ENCODE peak calls at places on chromosome 10, in eight cellular contexts. I, O, J, N, L, D, C and Q are unnamed samples.

GRCh38 chr10:5466451-5466996 is 32.8 kb downstream of the CALML5 start:
- DNase-seq in D (peak; percentile 70), J (peak; percentile 27), N (no peak), L (peak; percentile 82), I (no peak), C (peak; percentile 93), O (peak; percentile 82), Q (no peak)

GRCh38 chr10:77943086-77943901 is 16.7 kb upstream of the DLG5 start:
- DNase-seq in D (peak; percentile 81), C (peak; percentile 72), O (peak; percentile 73), N (no peak), J (no peak), I (no peak), L (no peak), Q (no peak)

GRCh38 chr10:107004362-107004761 is 160.1 kb downstream of the SORCS1 start:
- DNase-seq in D (no peak), N (no peak), O (no peak), L (no peak), J (no peak), C (no peak), I (no peak), Q (no peak)

GRCh38 chr10:96374985-96375830 is 16.4 kb upstream of the OPALIN start:
- DNase-seq in D (peak; percentile 86), L (peak; percentile 88), N (peak; percentile 49), J (peak; percentile 95), O (peak; percentile 77), I (peak; percentile 56), C (peak; percentile 95), Q (peak; percentile 87)

GRCh38 chr10:91389636-91390512 is 20.3 kb upstream of the HECTD2 start:
- DNase-seq in I (no peak), N (no peak), J (peak; percentile 84), C (peak; percentile 86), O (peak; percentile 71), D (peak; percentile 72), L (no peak), Q (no peak)

GRCh38 chr10:69318087-69318996 is 40.0 kb downstream of the HK1 start:
- DNase-seq in I (peak; percentile 63), N (peak; percentile 31), J (peak; percentile 96), L (peak; percentile 94), D (peak; percentile 83), O (peak; percentile 77), C (peak; percentile 93), Q (peak; percentile 94)

GRCh38 chr10:109114578-109114977 is 808.7 kb downstream of the XPNPEP1 start:
- DNase-seq in C (no peak), D (peak; percentile 12), L (no peak), J (no peak), O (no peak), N (no peak), I (no peak), Q (no peak)

GRCh38 chr10:31836569-31837406 is 91.8 kb downstream of the ARHGAP12 start:
- DNase-seq in C (peak; percentile 55), N (no peak), O (peak; percentile 48), L (no peak), D (peak; percentile 50), I (no peak), J (peak; percentile 60), Q (no peak)

GRCh38 chr10:43119416-43120115 is 18.7 kb upstream of the CSGALNACT2 start:
- DNase-seq in L (no peak), J (no peak), O (no peak), D (no peak), I (no peak), N (no peak), C (no peak), Q (peak; percentile 32)

GRCh38 chr10:129096340-129096984 is 370.6 kb upstream of the MGMT start:
- DNase-seq in C (peak; percentile 24), I (peak; percentile 29), J (no peak), O (peak; percentile 80), D (peak; percentile 83), N (no peak), L (no peak), Q (no peak)

DNA sequence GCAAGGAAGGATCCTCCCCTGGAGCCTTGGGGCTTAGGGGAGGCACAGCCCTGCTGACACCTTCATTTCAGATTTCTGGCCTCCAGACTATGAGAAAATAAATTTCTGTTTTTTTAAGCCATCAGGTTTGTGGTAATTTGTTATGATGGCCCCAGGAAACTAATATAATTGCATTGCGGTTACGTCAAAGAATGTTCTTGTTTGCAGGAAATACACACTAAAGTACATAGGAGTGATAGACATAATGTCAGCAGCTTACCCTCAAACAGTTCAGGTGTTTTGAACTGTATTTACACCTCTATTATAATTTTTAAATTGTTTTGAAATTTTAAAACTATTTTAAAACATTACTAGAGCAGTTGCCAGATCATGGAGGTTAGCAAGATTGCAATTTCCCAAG is 12.6 kb upstream of the FHIP2A start:
- DNase-seq in N (no peak), O (no peak), C (no peak), I (no peak), L (no peak), D (no peak), J (no peak), Q (no peak)
- H3K4me3 ChIP-seq in N (no peak overlapping the region), O (no peak overlapping the region), C (no peak overlapping the region), I (no peak overlapping the region), L (no peak overlapping the region), D (no peak overlapping the region), J (no peak overlapping the region), Q (no peak overlapping the region)

DNA sequence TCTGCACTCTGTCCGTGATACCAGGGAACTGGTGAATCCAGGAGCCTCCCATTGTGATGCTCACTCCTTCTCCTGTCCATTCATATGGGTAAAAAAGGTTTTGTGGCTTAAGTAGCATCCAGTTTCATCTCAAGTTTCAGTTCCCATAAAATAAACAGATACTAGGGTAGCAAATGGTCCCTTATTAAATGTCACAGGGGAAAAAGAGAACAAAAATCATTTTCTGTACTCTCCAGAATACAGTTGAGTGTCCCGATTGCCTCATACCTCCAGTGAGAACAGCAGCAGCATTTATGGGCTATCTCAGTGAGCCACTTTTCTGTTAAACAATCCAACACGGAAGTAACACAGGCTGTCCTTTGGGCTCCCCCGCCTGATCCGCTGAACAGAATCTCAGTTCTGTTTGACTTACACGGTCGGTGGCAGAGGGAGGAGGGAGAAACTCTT is 179.6 kb downstream of the CELF2 start:
- DNase-seq in D (no peak), I (no peak), N (no peak), C (peak; percentile 53), O (no peak), J (peak; percentile 26), L (peak; percentile 53), Q (peak; percentile 62)
- H3K4me3 ChIP-seq in D (no peak overlapping the region), I (no peak overlapping the region), N (no peak overlapping the region), C (no peak overlapping the region), O (no peak overlapping the region), J (no peak overlapping the region), L (no peak overlapping the region), Q (no peak overlapping the region)

GRCh38 chr10:16944961-16945360 is 127.7 kb upstream of the RSU1 start:
- DNase-seq in N (no peak), J (no peak), C (no peak), L (no peak), D (no peak), O (no peak), I (no peak), Q (no peak)
- H3K4me3 ChIP-seq in N (no peak overlapping the region), J (no peak overlapping the region), C (no peak overlapping the region), L (no peak overlapping the region), D (no peak overlapping the region), O (no peak overlapping the region), I (no peak overlapping the region), Q (no peak overlapping the region)

GRCh38 chr10:14330390-14331071 is at the start of gene FRMD4A:
- DNase-seq in I (no peak), L (no peak), O (no peak), C (no peak), N (no peak), D (no peak), J (no peak), Q (no peak)
- H3K4me3 ChIP-seq in I (no peak within 1 kb of the TSS), L (no peak within 1 kb of the TSS), O (no peak within 1 kb of the TSS), C (no peak within 1 kb of the TSS), N (no peak within 1 kb of the TSS), D (no peak within 1 kb of the TSS), J (no peak within 1 kb of the TSS), Q (no peak within 1 kb of the TSS)

GRCh38 chr10:123512881-123513822 is 153.0 kb upstream of the GPR26 start:
- DNase-seq in O (no peak), C (no peak), J (peak; percentile 49), I (no peak), N (no peak), D (no peak), L (no peak), Q (no peak)
- H3K4me3 ChIP-seq in O (no peak overlapping the region), C (no peak overlapping the region), J (no peak overlapping the region), I (no peak overlapping the region), N (no peak overlapping the region), D (no peak overlapping the region), L (no peak overlapping the region), Q (no peak overlapping the region)